ENCODE peak calls at places on chromosome 21, in four cellular contexts. J is prostate gland, D is IMR-90, X is epithelial cell of prostate. F is an unnamed sample.

GRCh38 chr21:36917487-36918158 is 48.8 kb downstream of the HLCS start:
- DNase-seq in J (peak), D (peak), X (no peak), F (peak)

GRCh38 chr21:39527664-39528381 is 76.1 kb downstream of the SH3BGR start:
- DNase-seq in J (peak), D (no peak), X (no peak), F (no peak)

GRCh38 chr21:27645285-27645684 is 678.4 kb upstream of the ADAMTS5 start:
- DNase-seq in J (peak), D (peak), X (peak), F (no peak)

GRCh38 chr21:30613836-30614235 is at the start of gene KRTAP6-1:
- DNase-seq in J (no peak), D (no peak), X (no peak), F (no peak)

GRCh38 chr21:36241717-36242116 is 78.3 kb upstream of the MORC3 start:
- DNase-seq in J (no peak), D (no peak), X (no peak), F (no peak)

GRCh38 chr21:35430260-35430659 is 381.2 kb upstream of the RUNX1 start:
- DNase-seq in J (no peak), D (no peak), X (no peak), F (no peak)

GRCh38 chr21:32131960-32132359 is 146.9 kb downstream of the MIS18A start:
- DNase-seq in J (no peak), D (peak), X (peak), F (no peak)

GRCh38 chr21:32940079-32941014 is 85.4 kb upstream of the OLIG2 start:
- DNase-seq in J (peak), D (peak), X (no peak), F (peak)

GRCh38 chr21:35933466-35933865 is 126.9 kb downstream of the SETD4 start:
- DNase-seq in J (no peak), D (peak), X (no peak), F (peak)

GRCh38 chr21:31252611-31253010 is 91.5 kb downstream of the TIAM1 start:
- DNase-seq in J (no peak), D (no peak), X (no peak), F (no peak)

GRCh38 chr21:35796834-35797233 is 263.5 kb downstream of the SETD4 start:
- DNase-seq in J (no peak), D (peak), X (no peak), F (no peak)

GRCh38 chr21:41196990-41197389 is 29.0 kb downstream of the BACE2 start:
- DNase-seq in J (no peak), D (peak), X (no peak), F (no peak)

GRCh38 chr21:41204736-41205135 is 36.8 kb downstream of the BACE2 start:
- DNase-seq in J (no peak), D (no peak), X (no peak), F (no peak)

GRCh38 chr21:16388911-16389515 is 659.2 kb downstream of the USP25 start:
- DNase-seq in J (no peak), D (no peak), X (peak), F (no peak)

GRCh38 chr21:41321211-41321907 is 4.8 kb downstream of the FAM3B start:
- DNase-seq in J (no peak), D (no peak), X (no peak), F (no peak)

GRCh38 chr21:29718081-29718815 is 221.5 kb downstream of the GRIK1 start:
- DNase-seq in J (no peak), D (peak), X (peak), F (peak)

GRCh38 chr21:20443558-20444155 is 554.6 kb upstream of the NCAM2 start:
- DNase-seq in J (no peak), D (no peak), X (no peak), F (no peak)

GRCh38 chr21:24208562-24209260 is 1398.6 kb downstream of the MRPL39 start:
- DNase-seq in J (no peak), D (no peak), X (no peak), F (no peak)

GRCh38 chr21:36207577-36208320 is 51.1 kb downstream of the DOP1B start:
- DNase-seq in J (no peak), D (peak), X (no peak), F (peak)

GRCh38 chr21:35478096-35479080 is 429.3 kb upstream of the RUNX1 start:
- DNase-seq in J (no peak), D (peak), X (no peak), F (no peak)

GRCh38 chr21:33026299-33026858 is 644 bp downstream of the OLIG2 start:
- DNase-seq in J (no peak), D (no peak), X (no peak), F (no peak)

GRCh38 chr21:36494557-36494956 is 14.6 kb upstream of the CLDN14 start:
- DNase-seq in J (no peak), D (no peak), X (no peak), F (no peak)

GRCh38 chr21:27425172-27425571 is 458.3 kb upstream of the ADAMTS5 start:
- DNase-seq in J (no peak), D (no peak), X (no peak), F (no peak)

GRCh38 chr21:30030416-30030815 is 90.6 kb upstream of the GRIK1 start:
- DNase-seq in J (no peak), D (no peak), X (no peak), F (no peak)

GRCh38 chr21:29181799-29182470 is 51.5 kb downstream of the MAP3K7CL start:
- DNase-seq in J (peak), D (peak), X (peak), F (peak)

GRCh38 chr21:30058928-30059327 is 107.7 kb downstream of the CLDN17 start:
- DNase-seq in J (no peak), D (no peak), X (no peak), F (no peak)

DNA sequence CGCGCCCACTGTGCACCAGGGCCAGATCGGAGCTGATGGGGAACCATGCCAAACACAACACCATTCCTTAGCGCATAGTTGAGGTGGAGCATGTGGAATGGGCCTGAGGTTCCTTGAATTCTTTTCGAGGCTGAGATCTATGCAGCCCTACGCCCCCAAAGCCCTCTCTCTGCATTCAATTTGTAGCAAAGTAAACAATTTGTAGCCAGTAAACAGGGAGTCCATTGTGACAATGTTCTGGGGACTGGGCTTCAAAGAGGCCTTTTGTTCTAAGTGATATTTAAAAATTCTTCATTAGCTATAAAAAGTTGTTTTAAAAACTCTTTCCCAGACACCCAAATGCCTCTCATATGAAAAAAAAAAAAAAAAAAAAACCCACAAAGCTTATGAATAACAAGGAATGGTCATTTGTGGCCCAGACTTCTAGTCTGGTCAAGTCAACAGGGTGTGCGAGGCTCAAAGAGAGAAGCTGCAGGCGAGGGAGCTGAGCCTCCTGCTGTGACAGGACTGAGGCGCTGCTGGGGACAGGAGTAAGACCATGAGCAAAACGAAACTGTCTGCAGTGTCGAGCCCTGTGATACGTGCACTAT is 30.6 kb upstream of the KCNE2 start:
- DNase-seq in J (no peak), D (peak), X (no peak), F (no peak)
- H3K27ac ChIP-seq in J (no peak), D (no peak), X (no peak), F (no peak)

GRCh38 chr21:17785403-17785788 is 33.8 kb downstream of the C21orf91 start:
- DNase-seq in J (no peak), D (no peak), X (no peak), F (no peak)
- H3K27ac ChIP-seq in J (no peak), D (no peak), X (no peak), F (no peak)

GRCh38 chr21:42986125-42986783 is 11.9 kb downstream of the PKNOX1 start:
- DNase-seq in J (no peak), D (no peak), X (no peak), F (no peak)

GRCh38 chr21:42988234-42988965 is 14.0 kb downstream of the PKNOX1 start:
- DNase-seq in J (no peak), D (peak), X (no peak), F (no peak)

GRCh38 chr21:42992943-42993712 is 18.8 kb downstream of the PKNOX1 start:
- DNase-seq in J (no peak), D (peak), X (no peak), F (no peak)

GRCh38 chr21:42991992-42992740 is 17.8 kb downstream of the PKNOX1 start:
- DNase-seq in J (no peak), D (peak), X (no peak), F (peak)

GRCh38 chr21:42990251-42990650 is 15.9 kb downstream of the PKNOX1 start:
- DNase-seq in J (no peak), D (no peak), X (no peak), F (no peak)
- H3K27ac ChIP-seq in J (no peak), D (peak), X (no peak), F (no peak)

GRCh38 chr21:38082936-38083335 is 166.7 kb upstream of the KCNJ6 start:
- DNase-seq in J (no peak), D (no peak), X (no peak), F (no peak)

GRCh38 chr21:38081663-38082062 is 165.4 kb upstream of the KCNJ6 start:
- DNase-seq in J (no peak), D (no peak), X (no peak), F (no peak)

GRCh38 chr21:38086580-38086979 is 170.2 kb upstream of the KCNJ15 start:
- DNase-seq in J (no peak), D (no peak), X (no peak), F (no peak)

GRCh38 chr21:38080888-38081287 is 164.6 kb upstream of the KCNJ6 start:
- DNase-seq in J (no peak), D (no peak), X (no peak), F (no peak)

GRCh38 chr21:38083534-38083933 is 167.3 kb upstream of the KCNJ6 start:
- DNase-seq in J (no peak), D (no peak), X (no peak), F (no peak)
- H3K27ac ChIP-seq in J (no peak), D (no peak), X (no peak), F (no peak)

GRCh38 chr21:43884012-43884860 is 19.2 kb downstream of the AGPAT3 start:
- DNase-seq in J (no peak), D (no peak), X (no peak), F (peak)
- H3K27ac ChIP-seq in J (no peak), D (no peak), X (peak), F (peak)

GRCh38 chr21:42468511-42469131 is 27.4 kb downstream of the RSPH1 start:
- DNase-seq in J (peak), D (no peak), X (no peak), F (no peak)
- H3K27ac ChIP-seq in J (peak), D (no peak), X (peak), F (no peak)

GRCh38 chr21:45736705-45737484 is 93.4 kb downstream of the PCBP3 start:
- DNase-seq in J (no peak), D (no peak), X (no peak), F (no peak)
- H3K27ac ChIP-seq in J (no peak), D (no peak), X (no peak), F (no peak)

GRCh38 chr21:26179501-26179900 is 8.9 kb upstream of the APP start:
- DNase-seq in J (no peak), D (no peak), X (no peak), F (no peak)

GRCh38 chr21:26177741-26178452 is 7.3 kb upstream of the APP start:
- DNase-seq in J (no peak), D (no peak), X (no peak), F (no peak)

GRCh38 chr21:26171310-26172100 is 935 bp upstream of the APP start:
- DNase-seq in J (no peak), D (no peak), X (no peak), F (no peak)

GRCh38 chr21:26177187-26177586 is 6.6 kb upstream of the APP start:
- DNase-seq in J (no peak), D (no peak), X (no peak), F (no peak)
- H3K27ac ChIP-seq in J (no peak), D (no peak), X (no peak), F (peak)

GRCh38 chr21:15066231-15066577 is 1.4 kb upstream of the NRIP1 start:
- DNase-seq in J (no peak), D (no peak), X (no peak), F (no peak)

GRCh38 chr21:15065381-15066230 is 806 bp upstream of the NRIP1 start:
- DNase-seq in J (peak), D (peak), X (no peak), F (peak)

GRCh38 chr21:15063081-15063820 is 1.5 kb downstream of the NRIP1 start:
- DNase-seq in J (no peak), D (peak), X (no peak), F (peak)

GRCh38 chr21:15063821-15064575 is 802 bp downstream of the NRIP1 start:
- DNase-seq in J (peak), D (no peak), X (no peak), F (peak)

GRCh38 chr21:15064576-15065380 is at the start of gene NRIP1:
- DNase-seq in J (peak), D (peak), X (peak), F (peak)
- H3K27ac ChIP-seq in J (peak), D (peak), X (peak), F (peak)